ENCODE peak calls at places on chromosomes 7 and 10, in ten cellular contexts. B is prostate gland, S is WERI-Rb-1, L is MM.1S, Q is heart right ventricle, I is H9, Y is body of pancreas, A is ovary, F is mucosa of descending colon, X is upper lobe of right lung. N is an unnamed sample. For H3K9me3, the result is how much of the 10 kb centered on the place peaks cover.

GRCh38 chr7:1533569-1534329 is 3.2 kb downstream of the MAFK start:
- DNase-seq in X (no peak), L (no peak), A (no peak), I (no peak), F (peak), S (no peak), Q (peak), B (no peak), Y (peak), N (peak)

GRCh38 chr10:30017576-30017975 is 41.8 kb downstream of the JCAD start:
- DNase-seq in F (no peak), Y (no peak), Q (no peak), A (no peak), L (no peak), B (no peak), X (peak), I (no peak), S (no peak), N (no peak)

GRCh38 chr10:97593423-97593822 is 3.9 kb downstream of the C10orf62 start:
- DNase-seq in I (no peak), L (no peak), B (no peak), A (no peak), Q (no peak), F (no peak), X (no peak), Y (peak), S (no peak), N (no peak)

GRCh38 chr10:101878869-101879268 is 35.3 kb upstream of the KCNIP2 start:
- DNase-seq in L (no peak), X (no peak), F (no peak), Y (no peak), Q (no peak), A (no peak), I (no peak), B (no peak), S (no peak), N (no peak)

GRCh38 chr7:80127412-80128150 is 7.0 kb upstream of the GNAI1 start:
- DNase-seq in S (no peak), Q (no peak), F (no peak), A (no peak), I (peak), L (peak), B (no peak), Y (peak), X (no peak), N (no peak)

GRCh38 chr7:30430300-30430699 is 48.3 kb downstream of the NOD1 start:
- DNase-seq in Y (no peak), X (no peak), I (no peak), L (no peak), F (no peak), Q (no peak), B (peak), S (no peak), A (no peak), N (no peak)

GRCh38 chr10:74988787-74989574 is 122.5 kb upstream of the SAMD8 start:
- DNase-seq in A (no peak), X (no peak), Q (no peak), B (no peak), S (no peak), I (no peak), L (no peak), Y (no peak), F (no peak), N (no peak)

GRCh38 chr7:108099650-108100049 is 30.5 kb downstream of the LAMB4 start:
- DNase-seq in I (no peak), A (no peak), B (no peak), L (no peak), Y (no peak), F (no peak), S (no peak), Q (no peak), X (no peak), N (no peak)

GRCh38 chr10:73992899-73993788 is 4.8 kb upstream of the VCL start:
- DNase-seq in Q (no peak), L (no peak), I (no peak), A (no peak), S (no peak), Y (no peak), X (no peak), F (no peak), B (no peak), N (no peak)

GRCh38 chr7:80230327-80230726 is 95.7 kb downstream of the GNAI1 start:
- DNase-seq in S (no peak), L (no peak), A (no peak), Y (no peak), F (no peak), B (no peak), Q (no peak), X (no peak), I (no peak), N (no peak)

GRCh38 chr10:4812952-4813351 is 13.1 kb upstream of the AKR1E2 start:
- DNase-seq in F (no peak), A (no peak), L (no peak), I (no peak), Y (no peak), B (no peak), Q (no peak), X (no peak), S (peak), N (no peak)

GRCh38 chr10:110828525-110828924 is 43.2 kb upstream of the PDCD4 start:
- DNase-seq in Q (no peak), S (no peak), L (no peak), B (no peak), F (no peak), I (no peak), A (no peak), Y (no peak), X (no peak), N (no peak)

GRCh38 chr7:20217193-20217948 is at the start of gene MACC1:
- DNase-seq in Q (no peak), B (peak), X (peak), I (peak), L (peak), F (peak), S (no peak), A (no peak), Y (peak), N (peak)

GRCh38 chr7:150954201-150954985 is 23.7 kb downstream of the KCNH2 start:
- DNase-seq in I (no peak), S (no peak), Q (no peak), F (peak), A (no peak), L (no peak), B (no peak), X (no peak), Y (no peak), N (no peak)

GRCh38 chr10:132588301-132589013 is 50.9 kb downstream of the INPP5A start:
- DNase-seq in Q (peak), Y (no peak), F (no peak), X (no peak), L (no peak), A (no peak), I (no peak), B (no peak), S (no peak), N (no peak)

GRCh38 chr7:141231018-141231792 is 157.3 kb downstream of the TMEM178B start:
- DNase-seq in X (no peak), A (no peak), S (peak), Y (peak), I (peak), Q (peak), L (peak), F (no peak), B (no peak), N (no peak)

GRCh38 chr10:104894711-104895110 is 253.6 kb downstream of the SORCS3 start:
- DNase-seq in S (no peak), I (no peak), L (no peak), Y (no peak), F (no peak), Q (no peak), A (no peak), X (no peak), B (no peak), N (no peak)

GRCh38 chr7:42380411-42380810 is 143.4 kb upstream of the GLI3 start:
- DNase-seq in B (no peak), X (no peak), I (no peak), Y (no peak), F (no peak), A (no peak), L (no peak), Q (no peak), S (no peak), N (no peak)

GRCh38 chr7:22551768-22552513 is 52.0 kb upstream of the STEAP1B start:
- DNase-seq in I (no peak), Q (no peak), A (no peak), L (no peak), B (no peak), Y (no peak), F (no peak), X (no peak), S (no peak), N (no peak)

GRCh38 chr10:27908231-27908630 is 90.6 kb downstream of the ODAD2 start:
- DNase-seq in F (no peak), A (no peak), B (no peak), Q (no peak), X (no peak), I (no peak), L (no peak), S (no peak), Y (no peak), N (no peak)

GRCh38 chr10:100983868-100984669 is 3.2 kb downstream of the MRPL43 start:
- DNase-seq in Q (no peak), I (no peak), L (peak), B (no peak), Y (peak), X (no peak), F (no peak), A (peak), S (no peak), N (peak)

GRCh38 chr7:25820432-25821040 is 331.5 kb upstream of the NFE2L3 start:
- DNase-seq in B (no peak), L (no peak), I (no peak), A (no peak), Q (no peak), S (peak), F (no peak), X (no peak), Y (peak), N (no peak)

GRCh38 chr10:60293797-60294196 is 95.9 kb downstream of the ANK3 start:
- DNase-seq in L (no peak), Q (no peak), S (no peak), I (no peak), F (no peak), Y (no peak), B (no peak), A (no peak), X (no peak), N (no peak)

GRCh38 chr10:101789686-101790085 is 6.4 kb upstream of the NPM3 start:
- DNase-seq in A (no peak), L (no peak), B (no peak), Q (no peak), Y (no peak), I (no peak), S (no peak), F (no peak), X (no peak), N (no peak)

GRCh38 chr10:90674927-90675326 is 182.9 kb downstream of the HTR7 start:
- DNase-seq in Q (no peak), L (no peak), Y (no peak), X (no peak), B (no peak), F (no peak), A (no peak), I (no peak), S (no peak), N (no peak)

GRCh38 chr7:105352018-105352612 is 36.6 kb downstream of the SRPK2 start:
- DNase-seq in B (peak), Y (peak), X (peak), Q (peak), L (peak), A (peak), S (no peak), I (no peak), F (peak), N (peak)

GRCh38 chr7:16982640-16983103 is 100.9 kb upstream of the AGR3 start:
- DNase-seq in F (no peak), L (peak), B (no peak), Q (no peak), Y (peak), X (no peak), I (no peak), S (no peak), A (no peak), N (no peak)

GRCh38 chr10:88728107-88728763 is 22.2 kb downstream of the LIPK start:
- DNase-seq in I (peak), A (no peak), X (peak), F (peak), S (peak), L (no peak), Q (no peak), Y (peak), B (no peak), N (no peak)

GRCh38 chr7:2601065-2601464 is 30.7 kb upstream of the TTYH3 start:
- DNase-seq in I (no peak), X (no peak), L (no peak), S (no peak), A (no peak), B (no peak), Q (no peak), Y (no peak), F (no peak), N (no peak)

GRCh38 chr7:140591178-140591902 is 49.3 kb downstream of the DENND2A start:
- DNase-seq in Q (no peak), F (no peak), X (no peak), S (no peak), L (no peak), B (no peak), Y (no peak), A (no peak), I (no peak), N (no peak)

GRCh38 chr10:97097154-97097490 is 88.6 kb downstream of the SLIT1 start:
- DNase-seq in F (no peak), I (no peak), Y (no peak), S (no peak), B (no peak), A (no peak), Q (no peak), X (no peak), L (no peak), N (no peak)

GRCh38 chr10:93224005-93224779 is 150.5 kb downstream of the CYP26A1 start:
- DNase-seq in L (no peak), B (no peak), X (no peak), Y (no peak), S (no peak), I (no peak), F (no peak), Q (no peak), A (no peak), N (no peak)

GRCh38 chr7:48419401-48419800 is 248.1 kb downstream of the ABCA13 start:
- DNase-seq in B (no peak), L (no peak), S (no peak), F (no peak), Q (no peak), I (no peak), X (no peak), Y (no peak), A (no peak), N (no peak)

GRCh38 chr10:70534281-70534680 is 55.7 kb downstream of the PALD1 start:
- DNase-seq in A (no peak), S (no peak), B (no peak), L (no peak), Y (no peak), X (no peak), F (no peak), I (no peak), Q (no peak), N (no peak)

GRCh38 chr10:70537398-70538194 is 59.0 kb downstream of the PALD1 start:
- DNase-seq in Y (peak), I (peak), L (peak), S (peak), A (no peak), B (no peak), F (no peak), Q (no peak), X (no peak), N (no peak)

GRCh38 chr10:70535451-70535850 is 56.9 kb downstream of the PALD1 start:
- DNase-seq in Q (no peak), L (no peak), F (no peak), A (no peak), S (no peak), X (no peak), I (no peak), B (no peak), Y (no peak), N (no peak)

GRCh38 chr10:70538195-70538520 is 59.6 kb downstream of the PALD1 start:
- DNase-seq in X (no peak), Y (no peak), Q (no peak), A (no peak), L (no peak), B (no peak), I (no peak), S (no peak), F (no peak), N (no peak)

DNA sequence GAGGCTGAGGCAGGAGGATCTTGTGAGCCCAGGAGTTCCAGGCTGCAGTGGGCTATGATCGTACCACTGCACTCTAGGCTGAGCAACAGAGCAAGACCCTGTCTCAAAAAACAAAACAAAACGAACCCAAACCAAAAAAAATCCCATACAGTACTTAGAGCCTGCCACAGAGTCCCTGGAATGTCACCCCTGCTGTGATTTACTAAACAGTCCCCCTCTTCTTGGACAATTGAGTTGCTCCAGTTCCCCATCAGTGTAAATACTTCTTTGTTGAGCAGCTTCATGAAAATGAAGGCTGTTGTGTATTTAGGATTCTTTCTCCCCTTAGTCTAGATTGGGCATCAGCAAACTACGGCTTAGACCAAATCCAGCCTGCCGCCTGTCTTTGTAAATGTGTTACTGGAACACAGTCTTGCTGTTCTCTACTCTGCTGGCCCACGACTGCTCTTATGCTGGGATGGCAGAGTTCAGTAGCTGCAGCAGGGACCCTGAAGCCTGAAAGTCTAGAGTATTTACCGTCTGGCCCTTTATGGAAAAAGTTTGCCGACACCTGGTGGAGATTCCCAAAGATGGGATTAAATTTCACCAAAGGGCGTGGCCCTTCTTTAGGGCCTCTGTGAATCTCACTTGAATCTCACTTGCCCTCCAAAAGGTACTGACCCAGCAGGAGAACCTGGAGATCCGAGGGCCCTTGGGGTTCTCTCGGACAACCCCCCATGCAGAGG is 57.8 kb downstream of the PALD1 start:
- DNase-seq in X (no peak), Q (no peak), F (no peak), B (no peak), A (no peak), L (no peak), Y (no peak), S (no peak), I (no peak), N (no peak)
- TF ChIP-seq CTCF in X (no peak), Q (no peak), F (no peak), B (no peak), A (no peak), L (no peak), Y (no peak), S (no peak), I (no peak), N (no peak)

GRCh38 chr7:142717453-142717852 is 31.8 kb upstream of the PRSS1 start:
- DNase-seq in Q (no peak), F (no peak), X (no peak), B (no peak), S (no peak), Y (no peak), L (no peak), A (no peak), I (no peak), N (no peak)
- H3K9me3 ChIP-seq in Q (under half), F (under half), X (under half), B (under half), S (under half), Y (under half), L (under half), A (under half), I (under half), N (under half)

GRCh38 chr7:103074519-103075336 is at the start of the genes ARMC10 and FBXL13:
- DNase-seq in Y (peak), F (peak), S (peak), A (peak), L (peak), Q (peak), X (peak), B (peak), I (peak), N (peak)
- TF ChIP-seq CTCF in Y (peak), F (peak), S (peak), A (peak), L (no peak), Q (no peak), X (peak), B (no peak), I (no peak), N (peak)

DNA sequence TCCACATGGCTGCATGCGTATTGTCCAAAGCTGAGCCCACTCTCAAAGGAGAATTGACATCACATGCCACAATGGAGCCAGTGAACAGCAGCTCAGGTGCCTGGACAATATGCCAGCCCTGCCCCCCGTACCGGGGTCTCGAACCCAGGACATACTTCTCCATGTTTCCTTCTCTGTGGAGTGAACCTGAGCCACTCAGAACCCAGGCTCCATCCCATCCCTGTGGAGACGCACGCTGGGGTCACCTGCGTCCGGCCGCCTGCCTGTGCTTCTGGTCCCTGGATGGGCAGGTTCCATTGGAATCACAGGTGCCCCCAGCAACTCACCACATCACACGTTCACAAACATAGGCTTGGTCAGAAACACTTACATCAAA is 229.8 kb downstream of the DNAJB6 start:
- DNase-seq in B (no peak), L (no peak), X (no peak), Q (no peak), F (no peak), S (no peak), I (no peak), A (no peak), Y (no peak), N (no peak)
- H3K9me3 ChIP-seq in B (under half), L (under half), X (under half), Q (under half), F (under half), S (under half), I (under half), A (under half), Y (under half), N (under half)

GRCh38 chr7:127231415-127231814 is 21.3 kb downstream of the GRM8 start:
- DNase-seq in L (no peak), S (no peak), A (no peak), Y (no peak), I (no peak), B (no peak), X (no peak), Q (no peak), F (no peak), N (no peak)

GRCh38 chr7:127230192-127230925 is 22.4 kb downstream of the GRM8 start:
- DNase-seq in S (no peak), X (no peak), Y (no peak), F (no peak), Q (no peak), B (no peak), I (no peak), L (no peak), A (no peak), N (no peak)

DNA sequence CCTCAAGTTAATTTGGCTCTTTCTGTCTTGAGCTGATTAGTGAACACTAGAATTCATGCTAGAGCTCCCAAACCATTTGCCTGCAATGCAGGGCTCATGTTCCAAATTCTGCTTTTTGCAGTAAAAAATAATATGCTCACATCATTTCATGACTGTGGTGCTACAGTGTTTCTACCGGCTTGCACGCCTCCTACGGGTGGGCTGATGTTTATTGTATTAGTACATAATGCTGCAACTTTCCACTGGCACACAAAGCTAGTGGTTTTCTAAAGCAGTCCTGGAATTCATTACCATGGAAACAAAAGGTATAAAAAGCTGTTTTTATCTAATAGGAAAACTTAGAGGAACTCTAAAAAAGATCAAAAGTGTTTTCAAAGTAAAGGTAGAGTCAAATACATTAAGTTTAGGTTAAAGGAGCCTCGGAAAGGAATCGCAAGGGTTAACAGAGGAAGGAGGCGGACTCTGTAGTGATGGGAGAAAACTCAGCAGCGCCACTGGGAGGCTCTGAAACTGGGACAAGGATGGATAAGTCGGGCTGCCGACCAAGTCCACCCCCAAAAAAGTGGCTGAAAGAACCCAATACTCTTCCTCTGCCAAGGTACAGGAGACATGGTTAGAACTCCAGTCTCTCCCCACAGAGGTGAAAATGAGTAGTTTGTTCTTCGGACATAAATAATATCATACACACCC is 25.9 kb downstream of the GRM8 start:
- DNase-seq in X (no peak), S (no peak), Q (no peak), L (no peak), F (no peak), B (no peak), A (no peak), I (peak), Y (no peak), N (no peak)
- TF ChIP-seq CTCF in X (no peak), S (no peak), Q (no peak), L (no peak), F (no peak), B (no peak), A (no peak), I (peak), Y (no peak), N (no peak)

GRCh38 chr10:131113892-131114291 is 197.6 kb downstream of the TCERG1L start:
- DNase-seq in Q (no peak), S (no peak), I (no peak), L (no peak), F (no peak), X (no peak), B (no peak), A (no peak), Y (no peak), N (no peak)
- H3K9me3 ChIP-seq in Q (under half), S (under half), I (under half), L (under half), F (under half), X (under half), B (under half), A (under half), Y (under half), N (under half)

N was measured in psoas muscle.